ENCODE peak calls at places on chromosomes 7 and 10, in nine cellular contexts. X is activated CD4-positive, alpha-beta T cell treated with anti-CD3 and anti-CD28 coated beads for 36 hours; U is OCI-LY7; F is pancreas; M is stimulated activated CD8-positive, alpha-beta memory T cell treated with anti-CD3 and anti-CD28 coated beads, Interleukin-12 subunit alpha, Interleukin-12 subunit beta, amount 100 ng/mL, for 4 hours; H is aorta; N is BJ; Y is NB4; V is AG09309. I is an unnamed sample.

GRCh38 chr7:82156168-82156567 is 287.4 kb downstream of the CACNA2D1 start:
- DNase-seq in X (no peak), U (no peak), F (no peak), M (no peak), H (no peak), N (no peak), Y (no peak), V (no peak), I (no peak)

GRCh38 chr10:119375574-119376265 is 166.8 kb downstream of the RGS10 start:
- DNase-seq in X (no peak), U (no peak), F (no peak), M (no peak), H (peak; percentile 21), N (no peak), Y (no peak), V (no peak), I (peak; percentile 47)

GRCh38 chr10:70131560-70131937 is 1.1 kb downstream of the AIFM2 start:
- DNase-seq in X (no peak), U (no peak), F (no peak), M (no peak), H (no peak), N (no peak), Y (no peak), V (no peak), I (no peak)

GRCh38 chr7:102834466-102834865 is 78.3 kb upstream of the LRRC17 start:
- DNase-seq in X (no peak), U (no peak), F (no peak), M (no peak), H (no peak), N (no peak), Y (no peak), V (no peak), I (no peak)

GRCh38 chr10:62076872-62077271 is 175.4 kb downstream of the ARID5B start:
- DNase-seq in X (no peak), U (no peak), F (no peak), M (no peak), H (no peak), N (peak; percentile 52), Y (no peak), V (no peak), I (no peak)

GRCh38 chr7:5523052-5523711 is 99.5 kb upstream of the TNRC18 start:
- DNase-seq in X (peak; percentile 51), U (no peak), F (no peak), M (no peak), H (no peak), N (no peak), Y (peak; percentile 49), V (no peak), I (no peak)

GRCh38 chr7:4683043-4683883 is 1.2 kb downstream of the FOXK1 start:
- DNase-seq in X (peak; percentile 49), U (no peak), F (peak; percentile 83), M (peak; percentile 7), H (peak; percentile 58), N (no peak), Y (peak; percentile 72), V (no peak), I (no peak)

GRCh38 chr7:129780257-129781127 is 169.0 kb downstream of the NRF1 start:
- DNase-seq in X (peak; percentile 92), U (peak; percentile 79), F (peak; percentile 97), M (peak; percentile 66), H (no peak), N (no peak), Y (peak; percentile 96), V (no peak), I (no peak)

GRCh38 chr7:55449992-55450535 is 84.9 kb downstream of the LANCL2 start:
- DNase-seq in X (no peak), U (no peak), F (no peak), M (no peak), H (no peak), N (no peak), Y (no peak), V (no peak), I (no peak)

GRCh38 chr10:132664407-132664806 is 121.5 kb downstream of the NKX6-2 start:
- DNase-seq in X (peak; percentile 21), U (no peak), F (no peak), M (no peak), H (no peak), N (no peak), Y (peak; percentile 24), V (no peak), I (no peak)

GRCh38 chr7:142657376-142657775 is 91.9 kb upstream of the PRSS1 start:
- DNase-seq in X (no peak), U (no peak), F (no peak), M (no peak), H (no peak), N (no peak), Y (no peak), V (no peak), I (no peak)

GRCh38 chr10:30727524-30727923 is 98.0 kb upstream of the LYZL2 start:
- DNase-seq in X (no peak), U (no peak), F (no peak), M (no peak), H (no peak), N (no peak), Y (no peak), V (no peak), I (no peak)

GRCh38 chr7:102284891-102285540 is 1.7 kb upstream of the SH2B2 start:
- DNase-seq in X (no peak), U (peak; percentile 44), F (peak; percentile 76), M (no peak), H (peak; percentile 79), N (no peak), Y (peak; percentile 86), V (no peak), I (no peak)

GRCh38 chr10:60446070-60446833 is 56.6 kb upstream of the ANK3 start:
- DNase-seq in X (no peak), U (no peak), F (no peak), M (no peak), H (no peak), N (no peak), Y (no peak), V (no peak), I (no peak)

GRCh38 chr10:131641231-131641630 is 259.6 kb upstream of the PPP2R2D start:
- DNase-seq in X (peak; percentile 61), U (peak; percentile 5), F (no peak), M (no peak), H (no peak), N (no peak), Y (no peak), V (no peak), I (no peak)

GRCh38 chr7:133633055-133633454 is 380.2 kb downstream of the EXOC4 start:
- DNase-seq in X (no peak), U (no peak), F (no peak), M (no peak), H (no peak), N (no peak), Y (peak; percentile 89), V (peak; percentile 24), I (no peak)

GRCh38 chr10:60390224-60390626 is 550 bp upstream of the ANK3 start:
- DNase-seq in X (no peak), U (no peak), F (no peak), M (no peak), H (no peak), N (no peak), Y (no peak), V (no peak), I (no peak)

GRCh38 chr10:137606-138005 is 2.4 kb downstream of the ZMYND11 start:
- DNase-seq in X (no peak), U (no peak), F (no peak), M (no peak), H (no peak), N (no peak), Y (no peak), V (no peak), I (no peak)

GRCh38 chr10:13984647-13985155 is 346.0 kb downstream of the FRMD4A start:
- DNase-seq in X (peak; percentile 17), U (no peak), F (no peak), M (no peak), H (no peak), N (peak; percentile 85), Y (no peak), V (peak; percentile 77), I (peak; percentile 65)

GRCh38 chr10:4201866-4202825 is 417.1 kb upstream of the KLF6 start:
- DNase-seq in X (no peak), U (no peak), F (no peak), M (no peak), H (no peak), N (no peak), Y (no peak), V (no peak), I (peak; percentile 65)

GRCh38 chr7:141906285-141906684 is 9.9 kb upstream of the OR9A4 start:
- DNase-seq in X (no peak), U (no peak), F (no peak), M (no peak), H (no peak), N (no peak), Y (no peak), V (no peak), I (no peak)

GRCh38 chr7:149020483-149020882 is 7.8 kb downstream of the PDIA4 start:
- DNase-seq in X (no peak), U (no peak), F (no peak), M (no peak), H (no peak), N (no peak), Y (no peak), V (no peak), I (no peak)

GRCh38 chr7:157431173-157431950 is 94.6 kb downstream of the DNAJB6 start:
- DNase-seq in X (no peak), U (no peak), F (peak; percentile 63), M (no peak), H (peak; percentile 30), N (no peak), Y (peak; percentile 48), V (no peak), I (no peak)

GRCh38 chr7:50957427-50957826 is 174.7 kb upstream of the GRB10 start:
- DNase-seq in X (no peak), U (no peak), F (no peak), M (no peak), H (no peak), N (no peak), Y (no peak), V (no peak), I (no peak)

GRCh38 chr7:114130860-114131259 is 212.1 kb upstream of the PPP1R3A start:
- DNase-seq in X (no peak), U (no peak), F (no peak), M (no peak), H (no peak), N (no peak), Y (no peak), V (no peak), I (no peak)

GRCh38 chr10:131810805-131811137 is 90.0 kb upstream of the PPP2R2D start:
- DNase-seq in X (no peak), U (no peak), F (no peak), M (no peak), H (peak; percentile 21), N (no peak), Y (no peak), V (no peak), I (no peak)

GRCh38 chr7:135990258-135990657 is 13.1 kb upstream of the MTPN start:
- DNase-seq in X (no peak), U (no peak), F (no peak), M (no peak), H (no peak), N (no peak), Y (no peak), V (no peak), I (no peak)

GRCh38 chr10:70866424-70866823 is 21.9 kb downstream of the PCBD1 start:
- DNase-seq in X (no peak), U (no peak), F (no peak), M (no peak), H (peak; percentile 60), N (no peak), Y (peak; percentile 87), V (no peak), I (no peak)

GRCh38 chr7:70393956-70394355 is 738.0 kb upstream of the GALNT17 start:
- DNase-seq in X (no peak), U (no peak), F (no peak), M (no peak), H (no peak), N (no peak), Y (no peak), V (no peak), I (no peak)

GRCh38 chr10:52688906-52689305 is 83.7 kb downstream of the MBL2 start:
- DNase-seq in X (no peak), U (no peak), F (no peak), M (no peak), H (no peak), N (no peak), Y (no peak), V (no peak), I (no peak)

GRCh38 chr10:13414855-13415254 is 66.8 kb upstream of the SEPHS1 start:
- DNase-seq in X (peak; percentile 17), U (no peak), F (no peak), M (no peak), H (no peak), N (no peak), Y (peak; percentile 3), V (no peak), I (no peak)